ENCODE peak calls at places on chromosomes 16 and 17, in nine cellular contexts. W is A549; X is iPS DF 6.9; N is NCI-H510A treated with DMSO at 0.1 percent for 48 hours; L is stimulated activated CD8-positive, alpha-beta memory T cell treated with anti-CD3 and anti-CD28 coated beads, Interleukin-15, amount 100 ng/mL, for 24 hours; M is cardiac muscle cell; E is CD4-positive, alpha-beta T cell; B is AG08396; H is SHP77. O is an unnamed sample.

GRCh38 chr16:50509521-50510341 is 38.5 kb upstream of the NKD1 start:
- DNase-seq in W (no peak), X (peak; percentile 55), N (no peak), L (peak; percentile 21), M (peak; percentile 8), E (peak; percentile 16), B (peak; percentile 21), H (no peak), O (no peak)

GRCh38 chr16:14196011-14196410 is 124.9 kb downstream of the MRTFB start:
- DNase-seq in W (no peak), X (no peak), N (no peak), L (no peak), M (no peak), E (no peak), B (no peak), H (no peak), O (no peak)

GRCh38 chr17:400257-400656 is 47.6 kb upstream of the RPH3AL start:
- DNase-seq in W (no peak), X (no peak), N (no peak), L (no peak), M (no peak), E (no peak), B (no peak), H (no peak), O (no peak)

GRCh38 chr16:68762996-68763756 is 26.1 kb downstream of the CDH1 start:
- DNase-seq in W (no peak), X (no peak), N (no peak), L (no peak), M (no peak), E (no peak), B (no peak), H (no peak), O (no peak)

GRCh38 chr17:1470071-1470773 is 14.2 kb upstream of the CRK start:
- DNase-seq in W (no peak), X (no peak), N (no peak), L (no peak), M (no peak), E (no peak), B (no peak), H (no peak), O (no peak)

GRCh38 chr17:18186271-18186982 is 2.8 kb downstream of the ALKBH5 start:
- DNase-seq in W (no peak), X (no peak), N (no peak), L (no peak), M (no peak), E (no peak), B (no peak), H (no peak), O (no peak)

GRCh38 chr17:33113281-33114010 is 121.8 kb downstream of the SPACA3 start:
- DNase-seq in W (no peak), X (no peak), N (no peak), L (no peak), M (no peak), E (no peak), B (peak; percentile 17), H (no peak), O (no peak)

GRCh38 chr16:24573141-24573540 is 33.8 kb downstream of the RBBP6 start:
- DNase-seq in W (no peak), X (no peak), N (no peak), L (no peak), M (no peak), E (no peak), B (no peak), H (no peak), O (no peak)

GRCh38 chr16:88633684-88634140 is 4.7 kb upstream of the IL17C start:
- DNase-seq in W (peak; percentile 53), X (no peak), N (peak; percentile 15), L (no peak), M (peak; percentile 26), E (peak; percentile 31), B (peak; percentile 61), H (peak; percentile 17), O (no peak)

GRCh38 chr17:3475812-3476686 is at the start of gene ASPA:
- DNase-seq in W (no peak), X (no peak), N (no peak), L (no peak), M (no peak), E (no peak), B (peak; percentile 36), H (no peak), O (no peak)

GRCh38 chr16:89332248-89333245 is 115.0 kb downstream of the ZNF778 start:
- DNase-seq in W (no peak), X (no peak), N (no peak), L (no peak), M (no peak), E (no peak), B (no peak), H (no peak), O (no peak)

GRCh38 chr16:15493416-15494181 is 59.2 kb downstream of the BMERB1 start:
- DNase-seq in W (no peak), X (no peak), N (peak; percentile 18), L (no peak), M (no peak), E (no peak), B (no peak), H (no peak), O (no peak)

GRCh38 chr17:43810226-43810715 is 22.7 kb downstream of the MPP3 start:
- DNase-seq in W (no peak), X (no peak), N (no peak), L (no peak), M (no peak), E (no peak), B (no peak), H (no peak), O (no peak)

O was measured in NCI-H1048.